ENCODE peak calls at places on chromosomes 2 and 18, in eight cellular contexts. One of them, this sample, is unnamed.
A peak's percentile ranks its signal among the peaks of the same experiment; 100 is the strongest.

GRCh38 chr2:198362777-198363176 is 558.4 kb downstream of the PLCL1 start:
- DNase-seq in mesendoderm: no peak
- DNase-seq in CD4-positive, alpha-beta T cell: no peak
- DNase-seq in iPS DF 6.9: no peak
- DNase-seq in astrocyte: no peak
- DNase-seq in thoracic aorta: no peak
- DNase-seq in sigmoid colon: no peak
- DNase-seq in right cardiac atrium: no peak
- DNase-seq in this sample: no peak

GRCh38 chr2:152486048-152486736 is 151.2 kb downstream of the FMNL2 start:
- DNase-seq in iPS DF 6.9: no peak
- DNase-seq in mesendoderm: no peak
- DNase-seq in sigmoid colon: no peak
- DNase-seq in CD4-positive, alpha-beta T cell: no peak
- DNase-seq in right cardiac atrium: no peak
- DNase-seq in thoracic aorta: no peak
- DNase-seq in astrocyte: no peak
- DNase-seq in this sample: no peak

GRCh38 chr2:201235865-201236811 is 24.2 kb upstream of the CASP8 start:
- DNase-seq in CD4-positive, alpha-beta T cell: peak; percentile 35
- DNase-seq in mesendoderm: peak; percentile 83
- DNase-seq in astrocyte: peak; percentile 56
- DNase-seq in sigmoid colon: peak; percentile 74
- DNase-seq in thoracic aorta: peak; percentile 30
- DNase-seq in right cardiac atrium: peak; percentile 82
- DNase-seq in iPS DF 6.9: no peak
- DNase-seq in this sample: peak; percentile 77

GRCh38 chr2:120875431-120875830 is 139.8 kb downstream of the GLI2 start:
- DNase-seq in iPS DF 6.9: no peak
- DNase-seq in thoracic aorta: no peak
- DNase-seq in mesendoderm: no peak
- DNase-seq in sigmoid colon: no peak
- DNase-seq in right cardiac atrium: peak; percentile 77
- DNase-seq in CD4-positive, alpha-beta T cell: no peak
- DNase-seq in astrocyte: no peak
- DNase-seq in this sample: no peak

GRCh38 chr2:181396575-181397062 is 60.6 kb upstream of the ITGA4 start:
- DNase-seq in right cardiac atrium: no peak
- DNase-seq in sigmoid colon: no peak
- DNase-seq in mesendoderm: no peak
- DNase-seq in CD4-positive, alpha-beta T cell: no peak
- DNase-seq in iPS DF 6.9: no peak
- DNase-seq in astrocyte: peak; percentile 72
- DNase-seq in thoracic aorta: no peak
- DNase-seq in this sample: no peak

GRCh38 chr2:45494275-45494977 is 116.6 kb downstream of the SRBD1 start:
- DNase-seq in sigmoid colon: no peak
- DNase-seq in CD4-positive, alpha-beta T cell: no peak
- DNase-seq in iPS DF 6.9: peak; percentile 31
- DNase-seq in mesendoderm: peak; percentile 65
- DNase-seq in right cardiac atrium: no peak
- DNase-seq in thoracic aorta: no peak
- DNase-seq in astrocyte: peak; percentile 41
- DNase-seq in this sample: peak; percentile 80

GRCh38 chr2:157258520-157259326 is 1.2 kb downstream of the GALNT5 start:
- DNase-seq in thoracic aorta: no peak
- DNase-seq in mesendoderm: no peak
- DNase-seq in iPS DF 6.9: no peak
- DNase-seq in sigmoid colon: no peak
- DNase-seq in right cardiac atrium: no peak
- DNase-seq in astrocyte: no peak
- DNase-seq in CD4-positive, alpha-beta T cell: no peak
- DNase-seq in this sample: no peak

GRCh38 chr2:231988179-231988866 is 26.8 kb downstream of the DIS3L2 start:
- DNase-seq in astrocyte: no peak
- DNase-seq in right cardiac atrium: no peak
- DNase-seq in iPS DF 6.9: no peak
- DNase-seq in mesendoderm: no peak
- DNase-seq in CD4-positive, alpha-beta T cell: no peak
- DNase-seq in thoracic aorta: no peak
- DNase-seq in sigmoid colon: no peak
- DNase-seq in this sample: no peak

GRCh38 chr2:1912771-1913170 is 168.5 kb upstream of the PXDN start:
- DNase-seq in astrocyte: no peak
- DNase-seq in iPS DF 6.9: no peak
- DNase-seq in right cardiac atrium: no peak
- DNase-seq in mesendoderm: no peak
- DNase-seq in sigmoid colon: no peak
- DNase-seq in CD4-positive, alpha-beta T cell: no peak
- DNase-seq in thoracic aorta: no peak
- DNase-seq in this sample: no peak

GRCh38 chr2:190181066-190181681 is 118.6 kb upstream of the MSTN start:
- DNase-seq in sigmoid colon: no peak
- DNase-seq in iPS DF 6.9: no peak
- DNase-seq in mesendoderm: no peak
- DNase-seq in thoracic aorta: no peak
- DNase-seq in astrocyte: no peak
- DNase-seq in right cardiac atrium: no peak
- DNase-seq in CD4-positive, alpha-beta T cell: no peak
- DNase-seq in this sample: no peak

GRCh38 chr2:150598383-150598782 is 110.9 kb upstream of the RND3 start:
- DNase-seq in astrocyte: no peak
- DNase-seq in right cardiac atrium: no peak
- DNase-seq in CD4-positive, alpha-beta T cell: no peak
- DNase-seq in mesendoderm: no peak
- DNase-seq in sigmoid colon: no peak
- DNase-seq in thoracic aorta: no peak
- DNase-seq in iPS DF 6.9: no peak
- DNase-seq in this sample: no peak

GRCh38 chr2:46257476-46257875 is 39.7 kb upstream of the EPAS1 start:
- DNase-seq in sigmoid colon: no peak
- DNase-seq in thoracic aorta: no peak
- DNase-seq in iPS DF 6.9: no peak
- DNase-seq in mesendoderm: no peak
- DNase-seq in CD4-positive, alpha-beta T cell: no peak
- DNase-seq in right cardiac atrium: no peak
- DNase-seq in astrocyte: peak; percentile 33
- DNase-seq in this sample: no peak

GRCh38 chr2:4047961-4048891 is 344.9 kb downstream of the DCDC2C start:
- DNase-seq in thoracic aorta: no peak
- DNase-seq in CD4-positive, alpha-beta T cell: no peak
- DNase-seq in right cardiac atrium: no peak
- DNase-seq in astrocyte: no peak
- DNase-seq in mesendoderm: no peak
- DNase-seq in sigmoid colon: no peak
- DNase-seq in iPS DF 6.9: no peak
- DNase-seq in this sample: no peak

GRCh38 chr2:150677561-150677960 is 190.1 kb upstream of the RND3 start:
- DNase-seq in thoracic aorta: no peak
- DNase-seq in sigmoid colon: no peak
- DNase-seq in mesendoderm: peak; percentile 7
- DNase-seq in CD4-positive, alpha-beta T cell: no peak
- DNase-seq in iPS DF 6.9: no peak
- DNase-seq in right cardiac atrium: no peak
- DNase-seq in astrocyte: no peak
- DNase-seq in this sample: no peak

GRCh38 chr2:84959494-84960156 is 11.3 kb upstream of the KCMF1 start:
- DNase-seq in iPS DF 6.9: peak; percentile 90
- DNase-seq in thoracic aorta: no peak
- DNase-seq in CD4-positive, alpha-beta T cell: no peak
- DNase-seq in right cardiac atrium: no peak
- DNase-seq in astrocyte: no peak
- DNase-seq in mesendoderm: peak; percentile 83
- DNase-seq in sigmoid colon: no peak
- DNase-seq in this sample: peak; percentile 33

GRCh38 chr18:67583621-67584020 is 67.1 kb upstream of the DSEL start:
- DNase-seq in iPS DF 6.9: no peak
- DNase-seq in thoracic aorta: no peak
- DNase-seq in sigmoid colon: no peak
- DNase-seq in astrocyte: peak; percentile 21
- DNase-seq in CD4-positive, alpha-beta T cell: no peak
- DNase-seq in right cardiac atrium: no peak
- DNase-seq in mesendoderm: no peak
- DNase-seq in this sample: no peak

GRCh38 chr2:70553584-70554337 is at the start of gene TGFA:
- DNase-seq in sigmoid colon: peak; percentile 71
- DNase-seq in iPS DF 6.9: peak; percentile 61
- DNase-seq in astrocyte: peak; percentile 5
- DNase-seq in right cardiac atrium: peak; percentile 83
- DNase-seq in mesendoderm: peak; percentile 90
- DNase-seq in CD4-positive, alpha-beta T cell: peak; percentile 64
- DNase-seq in thoracic aorta: no peak
- DNase-seq in this sample: peak; percentile 91

GRCh38 chr2:30722936-30723725 is 84.1 kb downstream of the CAPN13 start:
- DNase-seq in mesendoderm: no peak
- DNase-seq in astrocyte: no peak
- DNase-seq in iPS DF 6.9: no peak
- DNase-seq in sigmoid colon: no peak
- DNase-seq in right cardiac atrium: no peak
- DNase-seq in thoracic aorta: no peak
- DNase-seq in CD4-positive, alpha-beta T cell: no peak
- DNase-seq in this sample: no peak

GRCh38 chr2:168522446-168522845 is 66.4 kb downstream of the CERS6 start:
- DNase-seq in iPS DF 6.9: no peak
- DNase-seq in thoracic aorta: no peak
- DNase-seq in sigmoid colon: no peak
- DNase-seq in mesendoderm: no peak
- DNase-seq in astrocyte: no peak
- DNase-seq in CD4-positive, alpha-beta T cell: no peak
- DNase-seq in right cardiac atrium: no peak
- DNase-seq in this sample: no peak

GRCh38 chr18:74450626-74451025 is 6.5 kb downstream of the DIPK1C start:
- DNase-seq in sigmoid colon: no peak
- DNase-seq in iPS DF 6.9: no peak
- DNase-seq in mesendoderm: no peak
- DNase-seq in CD4-positive, alpha-beta T cell: no peak
- DNase-seq in astrocyte: no peak
- DNase-seq in right cardiac atrium: no peak
- DNase-seq in thoracic aorta: no peak
- DNase-seq in this sample: no peak

GRCh38 chr18:31983020-31983419 is 35.6 kb upstream of the RNF125 start:
- DNase-seq in iPS DF 6.9: no peak
- DNase-seq in astrocyte: no peak
- DNase-seq in CD4-positive, alpha-beta T cell: no peak
- DNase-seq in right cardiac atrium: no peak
- DNase-seq in thoracic aorta: no peak
- DNase-seq in sigmoid colon: no peak
- DNase-seq in mesendoderm: no peak
- DNase-seq in this sample: no peak

GRCh38 chr18:10074122-10074521 is 160.3 kb downstream of the VAPA start:
- DNase-seq in thoracic aorta: no peak
- DNase-seq in astrocyte: peak; percentile 12
- DNase-seq in right cardiac atrium: no peak
- DNase-seq in iPS DF 6.9: no peak
- DNase-seq in CD4-positive, alpha-beta T cell: no peak
- DNase-seq in mesendoderm: no peak
- DNase-seq in sigmoid colon: no peak
- DNase-seq in this sample: no peak

GRCh38 chr2:137467246-137467862 is 496.9 kb upstream of the HNMT start:
- DNase-seq in thoracic aorta: no peak
- DNase-seq in mesendoderm: peak; percentile 63
- DNase-seq in CD4-positive, alpha-beta T cell: no peak
- DNase-seq in astrocyte: peak; percentile 1
- DNase-seq in iPS DF 6.9: peak; percentile 45
- DNase-seq in right cardiac atrium: peak; percentile 38
- DNase-seq in sigmoid colon: no peak
- DNase-seq in this sample: peak; percentile 61

DNA sequence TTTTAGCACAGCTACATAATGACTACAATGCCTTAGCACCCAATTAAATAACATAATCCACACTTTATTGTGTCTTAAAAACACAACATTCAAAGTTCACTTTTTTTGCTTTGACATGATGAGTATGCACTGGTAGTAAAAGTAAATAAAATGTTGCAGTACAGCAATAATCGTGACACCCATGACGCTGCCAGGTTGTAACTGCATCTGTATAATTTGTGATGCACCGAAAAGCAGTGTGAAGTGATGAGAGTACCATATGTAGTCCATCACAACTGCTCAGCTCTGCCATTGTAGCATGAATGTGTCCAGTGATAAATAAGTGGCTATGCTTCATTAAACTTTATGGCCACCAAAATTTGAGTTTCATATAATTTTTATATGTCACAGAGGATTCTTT is 15.7 kb downstream of the PPP1CB start:
- DNase-seq in mesendoderm: no peak
- DNase-seq in thoracic aorta: no peak
- DNase-seq in iPS DF 6.9: no peak
- DNase-seq in CD4-positive, alpha-beta T cell: no peak
- DNase-seq in sigmoid colon: no peak
- DNase-seq in astrocyte: no peak
- DNase-seq in right cardiac atrium: no peak
- DNase-seq in this sample: no peak
- H3K27ac ChIP-seq in mesendoderm: no peak overlapping the region
- H3K27ac ChIP-seq in thoracic aorta: peak overlapping the region; percentile 42
- H3K27ac ChIP-seq in iPS DF 6.9: no peak overlapping the region
- H3K27ac ChIP-seq in CD4-positive, alpha-beta T cell: no peak overlapping the region
- H3K27ac ChIP-seq in sigmoid colon: no peak overlapping the region
- H3K27ac ChIP-seq in astrocyte: no peak overlapping the region
- H3K27ac ChIP-seq in right cardiac atrium: no peak overlapping the region
- H3K27ac ChIP-seq in this sample: no peak overlapping the region

GRCh38 chr2:233362742-233363141 is 8.4 kb downstream of the DGKD start:
- DNase-seq in iPS DF 6.9: no peak
- DNase-seq in right cardiac atrium: no peak
- DNase-seq in mesendoderm: no peak
- DNase-seq in thoracic aorta: no peak
- DNase-seq in sigmoid colon: no peak
- DNase-seq in astrocyte: no peak
- DNase-seq in CD4-positive, alpha-beta T cell: no peak
- DNase-seq in this sample: no peak
- H3K27ac ChIP-seq in iPS DF 6.9: no peak overlapping the region
- H3K27ac ChIP-seq in right cardiac atrium: no peak overlapping the region
- H3K27ac ChIP-seq in mesendoderm: no peak overlapping the region
- H3K27ac ChIP-seq in thoracic aorta: no peak overlapping the region
- H3K27ac ChIP-seq in sigmoid colon: no peak overlapping the region
- H3K27ac ChIP-seq in astrocyte: no peak overlapping the region
- H3K27ac ChIP-seq in CD4-positive, alpha-beta T cell: no peak overlapping the region
- H3K27ac ChIP-seq in this sample: no peak overlapping the region

DNA sequence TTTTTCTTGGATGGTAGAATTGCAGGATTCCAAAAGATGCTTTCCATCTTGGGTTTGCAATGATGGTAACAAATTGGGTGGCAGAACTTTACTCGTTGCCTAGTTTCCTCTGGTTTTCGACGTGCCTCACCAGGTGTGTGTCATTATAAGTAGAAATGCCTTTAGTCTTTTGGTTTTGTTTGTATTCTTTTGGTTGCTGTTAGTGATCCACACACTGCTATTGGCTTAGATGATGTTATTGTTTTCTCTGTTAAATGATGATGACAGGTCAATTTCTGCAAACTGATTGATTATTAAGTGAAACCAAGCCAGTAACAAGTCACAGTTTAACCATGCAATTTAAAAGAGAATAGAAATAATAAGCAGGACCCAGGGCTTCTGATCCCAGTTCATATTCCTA is 6.1 kb upstream of the LAMA3 start:
- DNase-seq in thoracic aorta: no peak
- DNase-seq in sigmoid colon: no peak
- DNase-seq in right cardiac atrium: no peak
- DNase-seq in iPS DF 6.9: no peak
- DNase-seq in CD4-positive, alpha-beta T cell: no peak
- DNase-seq in astrocyte: no peak
- DNase-seq in mesendoderm: no peak
- DNase-seq in this sample: no peak
- H3K27ac ChIP-seq in thoracic aorta: no peak overlapping the region
- H3K27ac ChIP-seq in sigmoid colon: no peak overlapping the region
- H3K27ac ChIP-seq in right cardiac atrium: no peak overlapping the region
- H3K27ac ChIP-seq in iPS DF 6.9: no peak overlapping the region
- H3K27ac ChIP-seq in CD4-positive, alpha-beta T cell: no peak overlapping the region
- H3K27ac ChIP-seq in astrocyte: no peak overlapping the region
- H3K27ac ChIP-seq in mesendoderm: no peak overlapping the region
- H3K27ac ChIP-seq in this sample: no peak overlapping the region

GRCh38 chr2:86249176-86249842 is 50.1 kb downstream of the MRPL35 start:
- DNase-seq in right cardiac atrium: no peak
- DNase-seq in iPS DF 6.9: no peak
- DNase-seq in astrocyte: peak; percentile 84
- DNase-seq in sigmoid colon: peak; percentile 81
- DNase-seq in thoracic aorta: peak; percentile 43
- DNase-seq in mesendoderm: peak; percentile 30
- DNase-seq in CD4-positive, alpha-beta T cell: no peak
- DNase-seq in this sample: no peak
- H3K27ac ChIP-seq in right cardiac atrium: no peak overlapping the region
- H3K27ac ChIP-seq in iPS DF 6.9: no peak overlapping the region
- H3K27ac ChIP-seq in astrocyte: no peak overlapping the region
- H3K27ac ChIP-seq in sigmoid colon: peak overlapping the region; percentile 54
- H3K27ac ChIP-seq in thoracic aorta: peak overlapping the region; percentile 85
- H3K27ac ChIP-seq in mesendoderm: no peak overlapping the region
- H3K27ac ChIP-seq in CD4-positive, alpha-beta T cell: no peak overlapping the region
- H3K27ac ChIP-seq in this sample: no peak overlapping the region